ENCODE peak calls at places on chromosomes 12 and 14, in five cellular contexts. Q, V, S, X and U are unnamed samples. For H3K9me3, the result is how much of the 10 kb centered on the place peaks cover.

GRCh38 chr12:127729381-127729780 is 537.6 kb upstream of the TMEM132C start:
- DNase-seq in Q (peak), V (no peak), S (peak), X (no peak), U (no peak)

GRCh38 chr12:53917126-53917525 is 21.5 kb upstream of the HOXC13 start:
- DNase-seq in Q (no peak), V (no peak), S (no peak), X (no peak), U (no peak)

GRCh38 chr12:94152292-94153083 is 4.1 kb downstream of the PLXNC1 start:
- DNase-seq in Q (no peak), V (no peak), S (no peak), X (no peak), U (no peak)

GRCh38 chr12:94930216-94930654 is 73.3 kb downstream of the NDUFA12 start:
- DNase-seq in Q (no peak), V (no peak), S (no peak), X (no peak), U (no peak)

GRCh38 chr14:28012629-28013415 is 753.8 kb upstream of the FOXG1 start:
- DNase-seq in Q (no peak), V (no peak), S (no peak), X (peak), U (no peak)

GRCh38 chr12:50111417-50111692 is 681 bp upstream of the COX14 start:
- DNase-seq in Q (peak), V (no peak), S (no peak), X (no peak), U (no peak)

GRCh38 chr12:3218150-3218845 is 141.1 kb downstream of the TSPAN9 start:
- DNase-seq in Q (peak), V (peak), S (peak), X (no peak), U (peak)

GRCh38 chr12:15590180-15590826 is 198.9 kb downstream of the EPS8 start:
- DNase-seq in Q (peak), V (peak), S (peak), X (peak), U (no peak)

GRCh38 chr12:1668833-1669543 is 21.9 kb upstream of the ADIPOR2 start:
- DNase-seq in Q (no peak), V (no peak), S (no peak), X (peak), U (peak)

GRCh38 chr14:64746298-64747250 is 42.4 kb downstream of the PLEKHG3 start:
- DNase-seq in Q (no peak), V (peak), S (peak), X (no peak), U (no peak)

GRCh38 chr14:24430682-24431568 is 1.2 kb downstream of the KHNYN start:
- DNase-seq in Q (no peak), V (peak), S (peak), X (peak), U (no peak)

GRCh38 chr12:72241552-72241951 is 30.6 kb upstream of the TRHDE start:
- DNase-seq in Q (no peak), V (no peak), S (no peak), X (no peak), U (no peak)

GRCh38 chr12:5623411-5623810 is 191.5 kb downstream of the NTF3 start:
- DNase-seq in Q (no peak), V (no peak), S (no peak), X (peak), U (no peak)

GRCh38 chr14:77681196-77682157 is 26.3 kb downstream of the ALKBH1 start:
- DNase-seq in Q (peak), V (peak), S (peak), X (no peak), U (no peak)

GRCh38 chr14:67485501-67486095 is 2.9 kb downstream of the TMEM229B start:
- DNase-seq in Q (no peak), V (no peak), S (peak), X (no peak), U (no peak)

GRCh38 chr14:95533822-95534221 is 1.0 kb upstream of the GLRX5 start:
- DNase-seq in Q (no peak), V (no peak), S (no peak), X (peak), U (no peak)

GRCh38 chr14:74425525-74426201 is 347 bp downstream of the SYNDIG1L start:
- DNase-seq in Q (no peak), V (no peak), S (peak), X (peak), U (peak)

GRCh38 chr14:52080171-52080800 is 11.4 kb upstream of the NID2 start:
- DNase-seq in Q (peak), V (peak), S (peak), X (no peak), U (no peak)

GRCh38 chr12:131094831-131095805 is 141.4 kb downstream of the ADGRD1 start:
- DNase-seq in Q (no peak), V (no peak), S (no peak), X (no peak), U (no peak)

GRCh38 chr14:103330536-103330935 is 3.5 kb upstream of the EIF5 start:
- DNase-seq in Q (no peak), V (no peak), S (no peak), X (no peak), U (no peak)

GRCh38 chr14:61644834-61645233 is 50.5 kb upstream of the HIF1A start:
- DNase-seq in Q (no peak), V (peak), S (peak), X (peak), U (no peak)

GRCh38 chr12:93634416-93634815 is 42.8 kb upstream of the CRADD start:
- DNase-seq in Q (peak), V (peak), S (peak), X (no peak), U (no peak)

GRCh38 chr12:107223816-107224215 is 130.5 kb upstream of the CRY1 start:
- DNase-seq in Q (peak), V (peak), S (peak), X (no peak), U (no peak)

GRCh38 chr14:94558842-94559241 is 2.4 kb upstream of the SERPINA4 start:
- DNase-seq in Q (no peak), V (no peak), S (no peak), X (no peak), U (no peak)

GRCh38 chr12:67366530-67367196 is 97.5 kb downstream of the CAND1 start:
- DNase-seq in Q (peak), V (peak), S (peak), X (no peak), U (no peak)

GRCh38 chr14:33568935-33569579 is 381.8 kb downstream of the EGLN3 start:
- DNase-seq in Q (peak), V (no peak), S (peak), X (no peak), U (no peak)

GRCh38 chr12:132337557-132337956 is 8.2 kb upstream of the GALNT9 start:
- DNase-seq in Q (no peak), V (peak), S (no peak), X (no peak), U (no peak)

GRCh38 chr12:132335179-132335756 is 5.9 kb upstream of the GALNT9 start:
- DNase-seq in Q (no peak), V (no peak), S (no peak), X (no peak), U (no peak)

GRCh38 chr12:132338311-132338710 is 8.9 kb upstream of the GALNT9 start:
- DNase-seq in Q (no peak), V (no peak), S (no peak), X (no peak), U (no peak)

GRCh38 chr12:132338781-132339180 is 9.4 kb upstream of the GALNT9 start:
- DNase-seq in Q (no peak), V (no peak), S (no peak), X (no peak), U (no peak)

GRCh38 chr12:132336451-132337413 is 7.3 kb upstream of the GALNT9 start:
- DNase-seq in Q (no peak), V (no peak), S (no peak), X (no peak), U (no peak)
- H3K9me3 ChIP-seq in Q (under half), V (under half), S (under half), X (under half), U (under half)

GRCh38 chr14:98293527-98293926 is 978.5 kb downstream of the BCL11B start:
- DNase-seq in Q (peak), V (no peak), S (peak), X (no peak), U (no peak)
- H3K9me3 ChIP-seq in Q (under half), V (under half), S (under half), X (under half), U (under half)

DNA sequence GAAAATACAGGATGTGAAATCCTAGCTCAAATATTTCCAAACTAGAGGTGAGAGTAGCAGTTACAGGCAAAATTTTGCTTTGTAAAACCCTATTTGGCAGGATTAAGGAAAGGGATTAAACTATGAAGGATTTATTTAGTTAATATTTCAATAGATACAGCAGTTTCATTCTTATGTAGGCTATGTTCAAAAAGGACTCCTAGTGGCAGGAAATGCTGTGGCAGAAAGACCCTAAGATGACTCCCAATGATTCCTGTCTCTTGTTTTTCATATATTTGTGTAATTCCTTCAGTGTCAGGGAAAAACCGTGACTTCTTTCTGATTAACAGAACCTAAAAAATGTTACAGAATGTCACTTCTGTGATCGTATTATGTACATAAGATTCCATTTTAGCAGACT is 299.5 kb upstream of the RPL10L start:
- DNase-seq in Q (no peak), V (no peak), S (no peak), X (no peak), U (no peak)
- H3K9me3 ChIP-seq in Q (under half), V (under half), S (under half), X (under half), U (under half)

GRCh38 chr12:87809916-87810315 is 219.3 kb downstream of the C12orf50 start:
- DNase-seq in Q (peak), V (peak), S (peak), X (no peak), U (no peak)
- H3K9me3 ChIP-seq in Q (under half), V (under half), S (under half), X (under half), U (under half)

GRCh38 chr12:133203344-133204263 is 22.3 kb downstream of the ZNF268 start:
- DNase-seq in Q (no peak), V (peak), S (peak), X (no peak), U (no peak)
- H3K9me3 ChIP-seq in Q (half or more), V (half or more), S (under half), X (half or more), U (half or more)